ENCODE peak calls at places on chromosomes 3 and 15, in ten cellular contexts. C is amniotic stem cell; J is sigmoid colon; R is activated CD8-positive, alpha-beta memory T cell treated with anti-CD3 and anti-CD28 coated beads, Interleukin-2, amount 50 U/mL, for 48 hours; I is GM19239; F is brain microvascular endothelial cell; V is spleen; Z is fibroblast of pulmonary artery; A is bronchial epithelial cell; E is esophagus muscularis mucosa. O is an unnamed sample.

GRCh38 chr3:45968706-45969105 is 25.4 kb downstream of the CXCR6 start:
- DNase-seq in R (no peak), E (no peak), Z (peak; percentile 60), V (no peak), I (no peak), J (no peak), A (peak; percentile 38), C (peak; percentile 38), F (peak; percentile 61), O (no peak)

GRCh38 chr15:37900286-37901221 is 33.9 kb upstream of the TMCO5A start:
- DNase-seq in C (no peak), I (no peak), E (no peak), V (no peak), J (no peak), A (peak; percentile 75), R (no peak), F (peak; percentile 56), Z (peak; percentile 79), O (no peak)

GRCh38 chr15:26712350-26712749 is 60.5 kb downstream of the GABRB3 start:
- DNase-seq in C (no peak), R (no peak), Z (no peak), A (no peak), J (no peak), V (no peak), E (no peak), F (no peak), I (no peak), O (no peak)

GRCh38 chr15:67897646-67898045 is 57.8 kb upstream of the RNU6-1 start:
- DNase-seq in V (no peak), Z (peak; percentile 20), R (no peak), J (no peak), C (no peak), A (no peak), E (no peak), F (no peak), I (no peak), O (no peak)

GRCh38 chr3:64344721-64345207 is 119.5 kb upstream of the PRICKLE2 start:
- DNase-seq in E (peak; percentile 90), Z (peak; percentile 74), I (no peak), R (no peak), J (peak; percentile 84), C (no peak), A (peak; percentile 89), V (no peak), F (peak; percentile 72), O (no peak)

GRCh38 chr3:196803891-196804468 is 63.7 kb upstream of the SENP5 start:
- DNase-seq in E (no peak), I (no peak), V (no peak), F (no peak), R (no peak), A (no peak), C (no peak), Z (no peak), J (no peak), O (no peak)

GRCh38 chr3:9352917-9353823 is 9.7 kb upstream of the THUMPD3 start:
- DNase-seq in V (peak; percentile 79), Z (peak; percentile 84), C (peak; percentile 25), I (peak; percentile 24), F (peak; percentile 70), R (peak; percentile 56), J (peak; percentile 80), E (no peak), A (peak; percentile 71), O (no peak)

GRCh38 chr3:67704322-67704721 is 49.9 kb upstream of the SUCLG2 start:
- DNase-seq in F (no peak), Z (no peak), R (no peak), V (no peak), A (no peak), J (no peak), E (no peak), I (no peak), C (no peak), O (no peak)

GRCh38 chr3:42498034-42498433 is 4.4 kb upstream of the VIPR1 start:
- DNase-seq in C (no peak), R (peak; percentile 29), J (peak; percentile 22), I (no peak), F (no peak), E (no peak), A (no peak), Z (no peak), V (no peak), O (peak; percentile 19)

GRCh38 chr3:157662171-157662570 is 159.0 kb upstream of the VEPH1 start:
- DNase-seq in A (no peak), R (no peak), C (no peak), E (no peak), F (no peak), V (no peak), I (no peak), Z (no peak), J (no peak), O (no peak)

GRCh38 chr3:50150863-50151686 is 4.0 kb upstream of the SEMA3F start:
- DNase-seq in F (no peak), Z (no peak), I (no peak), V (peak; percentile 82), C (no peak), R (no peak), E (no peak), J (no peak), A (peak; percentile 67), O (no peak)

GRCh38 chr15:35246376-35246965 is 161.4 kb upstream of the NANOGP8 start:
- DNase-seq in Z (no peak), A (no peak), F (no peak), V (no peak), R (no peak), C (no peak), E (no peak), J (no peak), I (no peak), O (no peak)

GRCh38 chr3:173745952-173746682 is 348.6 kb downstream of the NLGN1 start:
- DNase-seq in Z (peak; percentile 50), E (no peak), I (no peak), R (no peak), J (no peak), V (no peak), F (peak; percentile 82), A (peak; percentile 89), C (peak; percentile 22), O (no peak)

GRCh38 chr15:31335991-31336942 is 9.6 kb downstream of the KLF13 start:
- DNase-seq in I (no peak), R (no peak), V (peak; percentile 73), F (no peak), E (no peak), C (no peak), A (no peak), Z (no peak), J (peak; percentile 64), O (no peak)

GRCh38 chr15:33243869-33244268 is 49.4 kb upstream of the FMN1 start:
- DNase-seq in C (no peak), A (peak; percentile 92), E (peak; percentile 31), J (no peak), Z (peak; percentile 24), I (no peak), V (no peak), R (no peak), F (peak; percentile 93), O (no peak)

GRCh38 chr3:11385908-11386307 is 113.7 kb downstream of the ATG7 start:
- DNase-seq in R (no peak), J (no peak), E (no peak), C (no peak), I (no peak), F (peak; percentile 75), V (no peak), Z (peak; percentile 72), A (no peak), O (no peak)

GRCh38 chr3:71006810-71007785 is 576.4 kb downstream of the FOXP1 start:
- DNase-seq in I (no peak), A (peak; percentile 87), F (no peak), Z (peak; percentile 46), C (no peak), E (no peak), V (no peak), J (no peak), R (no peak), O (no peak)

GRCh38 chr15:40333922-40334492 is 6.7 kb downstream of the CCDC9B start:
- DNase-seq in I (no peak), E (peak; percentile 95), F (peak; percentile 84), C (no peak), R (no peak), V (peak; percentile 87), A (peak; percentile 63), Z (peak; percentile 92), J (peak; percentile 88), O (no peak)

GRCh38 chr15:42270551-42270950 is 2.5 kb upstream of the GANC start:
- DNase-seq in V (no peak), A (no peak), Z (no peak), E (no peak), I (no peak), F (no peak), R (no peak), C (no peak), J (no peak), O (no peak)